ENCODE peak calls at places on chromosomes 16 and 17, in five cellular contexts. R is WTC11, A is AG04450, L is GM12865, K is glutamatergic neuron. O is an unnamed sample.

GRCh38 chr17:35432176-35433074 is at the start of gene SLFN12:
- DNase-seq in L (peak), R (peak), A (peak), K (no peak), O (peak)

GRCh38 chr17:41691031-41691777 is 2.5 kb downstream of the EIF1 start:
- DNase-seq in L (no peak), A (no peak), K (no peak), R (no peak), O (no peak)

GRCh38 chr16:4695473-4696171 is 2.3 kb downstream of the NUDT16L1 start:
- DNase-seq in K (no peak), R (no peak), A (no peak), L (no peak), O (no peak)

GRCh38 chr16:79638386-79639106 is 38.0 kb upstream of the MAF start:
- DNase-seq in K (no peak), L (no peak), R (no peak), A (no peak), O (no peak)

GRCh38 chr16:58515871-58516767 is 802 bp downstream of the SETD6 start:
- DNase-seq in A (no peak), L (peak), K (no peak), R (peak), O (no peak)

GRCh38 chr17:72388765-72389473 is 268.1 kb downstream of the SOX9 start:
- DNase-seq in L (peak), K (no peak), A (no peak), R (no peak), O (no peak)

GRCh38 chr17:19263621-19264010 is 26.4 kb downstream of the EPN2 start:
- DNase-seq in L (no peak), R (no peak), K (no peak), A (no peak), O (no peak)

GRCh38 chr16:9521749-9522370 is 430.4 kb downstream of the HAPSTR1 start:
- DNase-seq in R (no peak), L (no peak), A (no peak), K (no peak), O (no peak)

GRCh38 chr17:47654991-47655390 is 5.3 kb downstream of the KPNB1 start:
- DNase-seq in A (no peak), K (no peak), R (no peak), L (no peak), O (no peak)

GRCh38 chr17:58279016-58279671 is 1.6 kb downstream of the MPO start:
- DNase-seq in A (no peak), L (no peak), K (no peak), R (no peak), O (no peak)

GRCh38 chr17:81251091-81251942 is 12.2 kb downstream of the NDUFAF8 start:
- DNase-seq in A (no peak), K (peak), R (no peak), L (no peak), O (no peak)

GRCh38 chr17:72560303-72561247 is 439.8 kb downstream of the SOX9 start:
- DNase-seq in R (peak), K (peak), L (peak), A (no peak), O (no peak)

GRCh38 chr16:56353054-56353921 is 72.1 kb downstream of the AMFR start:
- DNase-seq in L (no peak), R (peak), K (peak), A (no peak), O (no peak)

GRCh38 chr17:45427181-45427835 is 5.4 kb downstream of the ARHGAP27 start:
- DNase-seq in K (no peak), R (no peak), A (no peak), L (no peak), O (no peak)

GRCh38 chr16:81560979-81561657 is 116.5 kb downstream of the CMIP start:
- DNase-seq in A (no peak), L (no peak), K (no peak), R (no peak), O (no peak)

GRCh38 chr16:47493358-47494337 is 32.5 kb downstream of the PHKB start:
- DNase-seq in A (no peak), K (no peak), L (peak), R (no peak), O (no peak)

GRCh38 chr17:6623941-6624340 is 16.6 kb downstream of the KIAA0753 start:
- DNase-seq in A (no peak), K (no peak), R (no peak), L (no peak), O (no peak)

GRCh38 chr17:55731586-55732250 is 9.1 kb upstream of the TMEM100 start:
- DNase-seq in L (no peak), K (no peak), A (no peak), R (no peak), O (no peak)

GRCh38 chr16:76932541-76933211 is 258.3 kb upstream of the MON1B start:
- DNase-seq in A (no peak), L (peak), R (no peak), K (no peak), O (no peak)

GRCh38 chr17:6959700-6960099 is 36.1 kb upstream of the ALOX12 start:
- DNase-seq in A (no peak), L (no peak), K (no peak), R (no peak), O (no peak)

GRCh38 chr17:29671661-29672060 is 48.9 kb upstream of the CORO6 start:
- DNase-seq in K (no peak), A (no peak), R (no peak), L (no peak), O (no peak)

GRCh38 chr16:51137097-51137496 is 14.0 kb downstream of the SALL1 start:
- DNase-seq in K (no peak), R (no peak), A (no peak), L (no peak), O (no peak)

GRCh38 chr17:82103588-82104451 is 5.8 kb upstream of the FASN start:
- DNase-seq in R (peak), K (no peak), L (no peak), A (no peak), O (no peak)

GRCh38 chr16:64971211-64971610 is 150.7 kb downstream of the CDH11 start:
- DNase-seq in R (no peak), A (no peak), K (no peak), L (no peak), O (no peak)

GRCh38 chr17:17681744-17682292 is 560 bp downstream of the RAI1 start:
- DNase-seq in R (no peak), A (no peak), L (peak), K (peak), O (no peak)

GRCh38 chr17:8707232-8707590 is 37.4 kb downstream of the CCDC42 start:
- DNase-seq in K (no peak), R (no peak), L (no peak), A (no peak), O (no peak)

GRCh38 chr17:82871056-82871775 is 31.4 kb upstream of the ZNF750 start:
- DNase-seq in R (peak), A (no peak), L (peak), K (no peak), O (no peak)

GRCh38 chr17:50149425-50150353 is 788 bp downstream of the PPP1R9B start:
- DNase-seq in R (no peak), A (no peak), L (peak), K (peak), O (no peak)
- TF ChIP-seq CTCF in R (no peak), A (no peak), L (peak), K (no peak), O (peak)

DNA sequence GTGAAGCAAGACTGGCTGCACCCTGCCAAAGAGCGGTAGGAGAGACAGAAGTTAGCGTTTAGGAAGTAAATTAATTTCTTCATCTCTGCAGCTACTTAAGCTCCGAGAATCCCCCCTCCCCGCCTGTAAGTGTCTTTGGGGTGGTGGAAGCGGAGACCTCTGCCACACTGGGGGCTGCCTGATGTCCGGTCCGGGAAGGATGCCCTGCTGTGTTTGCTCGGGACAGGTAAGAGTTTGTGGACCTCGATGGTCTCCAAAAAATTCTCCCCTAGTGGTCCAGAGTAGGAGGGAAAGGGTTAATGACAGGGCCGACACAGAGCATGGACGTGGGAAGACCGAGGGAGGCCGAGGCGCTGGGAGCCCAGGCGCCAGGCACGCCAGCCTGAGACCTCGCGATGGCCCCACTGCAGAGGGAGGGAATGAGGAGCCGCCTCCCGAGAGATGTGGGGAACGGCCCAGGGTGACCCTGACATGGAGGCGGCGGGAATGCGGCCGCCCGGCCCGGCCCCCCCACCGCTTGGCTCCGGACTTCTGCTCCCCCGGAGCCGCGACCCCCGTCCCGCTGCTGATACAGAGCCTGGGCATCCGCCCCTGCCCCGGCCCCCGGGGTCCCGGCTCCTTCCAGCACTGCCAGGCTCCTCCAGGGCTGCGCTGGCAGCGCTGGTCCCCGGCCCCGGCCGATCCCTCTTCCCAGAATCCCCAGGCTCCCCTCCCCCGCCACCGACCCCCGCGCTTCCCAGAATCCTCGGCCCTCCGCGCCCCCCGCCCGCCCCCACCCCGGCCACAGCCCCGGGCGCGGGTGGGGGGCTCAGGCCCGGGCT is 680 bp downstream of the ZNF629 start:
- DNase-seq in R (peak), K (peak), A (no peak), L (no peak), O (no peak)
- TF ChIP-seq CTCF in R (no peak), K (no peak), A (no peak), L (no peak), O (no peak)

GRCh38 chr17:65142247-65142646 is 5.1 kb downstream of the RGS9 start:
- DNase-seq in A (no peak), L (no peak), K (no peak), R (no peak), O (no peak)

GRCh38 chr17:65134035-65134434 is 3.1 kb upstream of the RGS9 start:
- DNase-seq in R (no peak), A (no peak), K (no peak), L (no peak), O (no peak)

GRCh38 chr17:65131946-65132345 is 5.2 kb upstream of the RGS9 start:
- DNase-seq in L (no peak), A (peak), R (no peak), K (no peak), O (no peak)

GRCh38 chr17:65139045-65139764 is 2.0 kb downstream of the RGS9 start:
- DNase-seq in R (no peak), L (no peak), K (no peak), A (no peak), O (no peak)

GRCh38 chr17:65137076-65137935 is at the start of gene RGS9:
- DNase-seq in R (peak), L (peak), K (peak), A (no peak), O (peak)
- TF ChIP-seq CTCF in R (peak), L (peak), K (peak), A (peak), O (peak)

GRCh38 chr17:3647769-3648540 is 11.4 kb downstream of the CTNS start:
- DNase-seq in K (peak), A (no peak), R (peak), L (peak), O (no peak)
- TF ChIP-seq CTCF in K (peak), A (peak), R (no peak), L (peak), O (peak)

GRCh38 chr16:88337538-88337937 is 45.2 kb upstream of the ZNF469 start:
- DNase-seq in A (no peak), R (no peak), L (no peak), K (no peak), O (no peak)
- TF ChIP-seq CTCF in A (no peak), R (no peak), L (no peak), K (no peak), O (no peak)

GRCh38 chr17:10309003-10309974 is 63.5 kb downstream of the MYH13 start:
- DNase-seq in K (no peak), R (no peak), L (no peak), A (no peak), O (no peak)

GRCh38 chr17:10316986-10317834 is 55.6 kb downstream of the MYH13 start:
- DNase-seq in R (peak), A (no peak), K (peak), L (peak), O (no peak)

GRCh38 chr17:10311131-10311530 is 61.7 kb downstream of the MYH13 start:
- DNase-seq in L (no peak), K (no peak), R (no peak), A (no peak), O (no peak)

GRCh38 chr17:10314332-10314731 is 58.5 kb downstream of the MYH13 start:
- DNase-seq in A (no peak), L (no peak), R (no peak), K (no peak), O (no peak)

GRCh38 chr17:10313037-10313672 is 59.7 kb downstream of the MYH13 start:
- DNase-seq in R (peak), L (no peak), A (no peak), K (no peak), O (no peak)
- TF ChIP-seq CTCF in R (no peak), L (no peak), A (no peak), K (no peak), O (no peak)

DNA sequence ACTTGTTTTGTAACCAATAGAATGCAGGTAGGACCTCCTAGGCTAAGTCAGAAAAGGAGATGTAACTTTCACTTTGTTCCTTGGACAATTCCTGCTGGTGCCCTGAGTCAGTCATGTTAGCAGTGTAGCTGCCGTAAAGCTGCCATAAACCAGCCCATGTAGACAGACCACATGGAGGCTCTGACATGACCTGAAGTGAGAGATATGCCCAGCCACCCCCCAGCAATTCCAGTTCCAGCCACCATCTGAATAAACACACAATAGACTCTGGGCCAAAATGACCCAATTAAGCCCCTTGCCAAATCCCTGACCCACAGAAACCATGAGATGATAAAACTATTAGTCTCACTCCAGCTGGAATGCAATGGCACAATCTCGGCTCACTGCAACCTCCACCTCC is 20.6 kb downstream of the SMURF2 start:
- DNase-seq in A (peak), K (no peak), R (no peak), L (no peak), O (no peak)
- TF ChIP-seq CTCF in A (peak), K (no peak), R (no peak), L (no peak), O (no peak)

DNA sequence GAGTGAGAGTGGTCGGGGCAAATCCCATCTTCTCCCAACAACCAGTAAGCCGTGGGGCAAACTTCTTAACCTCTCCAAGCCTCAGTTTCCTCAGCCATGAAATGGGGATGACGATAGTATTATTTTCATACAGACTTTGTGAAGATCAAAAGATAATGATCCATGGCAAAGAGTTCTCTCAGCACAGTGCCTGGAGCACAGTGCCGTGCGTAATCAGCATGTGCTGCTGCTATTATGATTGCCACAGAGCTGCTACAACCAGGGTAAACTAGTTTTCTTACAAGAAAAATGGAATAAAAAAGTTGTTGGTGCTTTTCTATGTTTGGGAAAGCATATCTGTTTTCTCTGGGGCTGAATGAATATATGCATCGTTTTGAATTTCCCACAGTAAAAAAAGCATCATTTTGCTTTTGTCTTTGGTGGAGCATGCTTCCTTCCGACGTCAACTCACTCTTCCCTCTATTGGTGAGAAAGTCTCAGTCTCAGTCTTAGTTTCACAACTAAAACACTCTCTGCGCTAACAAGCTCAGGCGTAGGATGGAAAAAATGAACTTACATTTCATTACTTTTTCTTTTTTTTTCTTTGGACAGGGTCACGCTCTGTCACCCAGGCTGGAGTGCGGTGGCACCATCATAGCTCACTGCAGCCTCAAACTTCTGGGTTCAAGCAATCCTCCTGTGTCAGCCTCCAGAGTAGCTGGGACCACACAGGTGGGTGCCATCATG is 37.2 kb downstream of the CDK5R1 start:
- DNase-seq in K (no peak), R (no peak), L (peak), A (no peak), O (no peak)
- TF ChIP-seq CTCF in K (no peak), R (no peak), L (no peak), A (no peak), O (no peak)

O was measured in keratinocyte.